ENCODE peak calls at places on chromosome 17, in ten cellular contexts. M is left ventricle myocardium inferior; R is naive thymus-derived CD4-positive, alpha-beta T cell; T is IMR-90; K is A549; Y is heart right ventricle; P is GM23338; Z is left lung; N is heart left ventricle; F is AG09309. I is an unnamed sample.

GRCh38 chr17:73482251-73482661 is 162.0 kb downstream of the SDK2 start:
- DNase-seq in N (no peak), P (no peak), M (no peak), Y (no peak), T (no peak), F (no peak), R (no peak), Z (no peak), K (no peak), I (no peak)

GRCh38 chr17:75764711-75765421 is at the start of gene GALK1:
- DNase-seq in N (peak), Y (peak), R (peak), P (peak), T (peak), Z (peak), F (no peak), M (peak), K (peak), I (no peak)

GRCh38 chr17:5780476-5780875 is 196.2 kb upstream of the NLRP1 start:
- DNase-seq in Y (no peak), R (no peak), Z (no peak), P (no peak), T (peak), M (no peak), F (no peak), N (no peak), K (no peak), I (no peak)

GRCh38 chr17:9677411-9677810 is 32.1 kb downstream of the USP43 start:
- DNase-seq in K (no peak), T (no peak), M (no peak), P (no peak), Y (no peak), F (no peak), N (no peak), Z (no peak), R (no peak), I (no peak)

GRCh38 chr17:17416400-17417360 is 60.1 kb upstream of the MED9 start:
- DNase-seq in T (peak), N (peak), M (peak), Y (peak), F (no peak), K (peak), R (peak), P (no peak), Z (peak), I (no peak)

GRCh38 chr17:83042522-83043158 is 36.8 kb upstream of the METRNL start:
- DNase-seq in F (no peak), T (no peak), N (no peak), Z (no peak), Y (no peak), M (no peak), P (no peak), R (no peak), K (no peak), I (no peak)

GRCh38 chr17:41588126-41588810 is 1.6 kb upstream of the KRT14 start:
- DNase-seq in T (no peak), M (no peak), Y (no peak), Z (no peak), R (no peak), F (no peak), N (no peak), K (no peak), P (no peak), I (no peak)

GRCh38 chr17:68771867-68772515 is 170.8 kb upstream of the FAM20A start:
- DNase-seq in N (no peak), M (no peak), K (peak), Y (peak), P (peak), Z (no peak), F (no peak), T (peak), R (peak), I (no peak)

GRCh38 chr17:81910840-81911276 is 341 bp downstream of the PCYT2 start:
- DNase-seq in Y (no peak), Z (no peak), P (no peak), T (no peak), M (no peak), K (no peak), F (no peak), N (no peak), R (no peak), I (no peak)

GRCh38 chr17:17907469-17907868 is 64.7 kb downstream of the TOM1L2 start:
- DNase-seq in F (no peak), K (no peak), P (no peak), T (no peak), Y (no peak), N (no peak), R (no peak), M (no peak), Z (no peak), I (no peak)

GRCh38 chr17:74202879-74203432 is 522 bp upstream of the RPL38 start:
- DNase-seq in Y (no peak), N (no peak), T (no peak), P (no peak), Z (no peak), K (no peak), M (no peak), R (no peak), F (no peak), I (no peak)

GRCh38 chr17:81228420-81228819 is 5.7 kb upstream of the CEP131 start:
- DNase-seq in M (no peak), Y (no peak), F (no peak), N (peak), P (no peak), T (no peak), K (no peak), R (no peak), Z (no peak), I (no peak)

GRCh38 chr17:30957741-30958140 is 13.1 kb upstream of the RNF135 start:
- DNase-seq in Z (no peak), Y (no peak), N (no peak), F (no peak), M (no peak), P (no peak), T (no peak), K (no peak), R (no peak), I (no peak)

GRCh38 chr17:13425390-13425789 is 176.3 kb downstream of the HS3ST3A1 start:
- DNase-seq in K (no peak), P (no peak), T (no peak), F (no peak), Z (no peak), R (no peak), M (no peak), N (no peak), Y (no peak), I (no peak)

GRCh38 chr17:13419676-13420075 is 182.1 kb downstream of the HS3ST3A1 start:
- DNase-seq in R (no peak), M (no peak), K (no peak), T (no peak), N (no peak), P (no peak), Z (no peak), F (no peak), Y (no peak), I (no peak)

GRCh38 chr17:13418891-13419290 is 182.8 kb downstream of the HS3ST3A1 start:
- DNase-seq in P (no peak), M (no peak), Y (no peak), K (no peak), Z (no peak), R (no peak), F (no peak), N (no peak), T (peak), I (no peak)

GRCh38 chr17:13420294-13421277 is 181.1 kb downstream of the HS3ST3A1 start:
- DNase-seq in K (peak), F (peak), R (no peak), Y (no peak), N (no peak), T (peak), Z (no peak), M (no peak), P (no peak), I (no peak)

GRCh38 chr17:13421581-13421980 is 180.1 kb downstream of the HS3ST3A1 start:
- DNase-seq in T (no peak), F (no peak), R (no peak), K (no peak), Y (no peak), P (no peak), N (no peak), M (no peak), Z (no peak), I (no peak)
- H3K4me3 ChIP-seq in T (no peak), F (no peak), R (no peak), K (no peak), Y (no peak), P (no peak), N (no peak), M (no peak), Z (no peak), I (no peak)

GRCh38 chr17:49762148-49762941 is 1.6 kb downstream of the FAM117A start:
- DNase-seq in Z (no peak), N (no peak), M (no peak), F (no peak), P (no peak), R (no peak), K (no peak), Y (no peak), T (peak), I (no peak)
- H3K4me3 ChIP-seq in Z (peak), N (peak), M (peak), F (no peak), P (peak), R (peak), K (no peak), Y (peak), T (no peak), I (peak)

DNA sequence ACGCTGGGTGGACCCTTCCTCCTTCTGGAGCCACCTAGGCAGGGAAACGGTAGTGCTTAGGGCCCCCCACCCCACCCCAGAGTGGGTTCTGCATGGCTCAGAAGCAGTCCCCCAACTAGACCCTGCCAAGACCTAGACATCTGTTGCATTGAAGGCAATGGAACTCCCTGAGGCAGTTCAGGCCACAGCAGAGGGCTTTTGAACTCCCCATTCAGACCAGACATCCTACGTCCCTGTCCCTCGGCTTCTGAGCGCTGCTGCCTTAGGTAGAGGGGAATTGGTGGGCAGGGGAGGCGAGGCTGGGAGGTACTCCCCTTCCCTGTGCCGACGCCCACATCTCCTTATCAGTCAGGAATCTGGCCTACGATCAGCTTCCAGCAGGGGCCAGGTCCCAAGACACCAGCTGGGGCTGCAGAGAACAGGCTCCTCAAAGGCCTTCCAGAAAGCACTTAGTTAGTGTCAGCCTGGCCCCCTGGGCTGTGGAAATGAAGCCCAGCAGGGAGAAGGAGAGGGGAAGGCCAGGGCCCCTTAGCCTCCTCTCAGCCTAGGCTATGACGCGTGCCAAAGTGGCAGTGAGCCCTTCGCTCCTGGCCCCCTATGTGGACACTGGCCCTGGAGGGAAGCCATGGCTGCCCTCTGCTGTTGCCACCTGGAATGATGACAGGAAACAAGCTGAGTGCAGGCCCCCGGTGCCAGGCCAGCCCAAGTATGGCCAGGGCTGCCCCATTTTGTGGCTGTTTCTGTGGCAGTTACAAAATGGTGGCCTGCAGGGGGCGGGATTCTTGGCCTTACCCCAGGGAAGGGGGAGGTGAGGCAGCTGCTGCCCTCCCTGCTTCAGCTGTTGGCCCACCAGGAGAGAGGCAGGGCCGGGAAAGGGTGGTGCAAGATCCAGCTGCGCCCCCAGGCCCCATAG is 11.1 kb downstream of the TBX4 start:
- DNase-seq in K (no peak), F (no peak), Z (no peak), R (no peak), M (no peak), Y (no peak), T (no peak), P (peak), N (no peak), I (no peak)
- H3K4me3 ChIP-seq in K (no peak), F (no peak), Z (no peak), R (no peak), M (no peak), Y (no peak), T (no peak), P (peak), N (no peak), I (no peak)

DNA sequence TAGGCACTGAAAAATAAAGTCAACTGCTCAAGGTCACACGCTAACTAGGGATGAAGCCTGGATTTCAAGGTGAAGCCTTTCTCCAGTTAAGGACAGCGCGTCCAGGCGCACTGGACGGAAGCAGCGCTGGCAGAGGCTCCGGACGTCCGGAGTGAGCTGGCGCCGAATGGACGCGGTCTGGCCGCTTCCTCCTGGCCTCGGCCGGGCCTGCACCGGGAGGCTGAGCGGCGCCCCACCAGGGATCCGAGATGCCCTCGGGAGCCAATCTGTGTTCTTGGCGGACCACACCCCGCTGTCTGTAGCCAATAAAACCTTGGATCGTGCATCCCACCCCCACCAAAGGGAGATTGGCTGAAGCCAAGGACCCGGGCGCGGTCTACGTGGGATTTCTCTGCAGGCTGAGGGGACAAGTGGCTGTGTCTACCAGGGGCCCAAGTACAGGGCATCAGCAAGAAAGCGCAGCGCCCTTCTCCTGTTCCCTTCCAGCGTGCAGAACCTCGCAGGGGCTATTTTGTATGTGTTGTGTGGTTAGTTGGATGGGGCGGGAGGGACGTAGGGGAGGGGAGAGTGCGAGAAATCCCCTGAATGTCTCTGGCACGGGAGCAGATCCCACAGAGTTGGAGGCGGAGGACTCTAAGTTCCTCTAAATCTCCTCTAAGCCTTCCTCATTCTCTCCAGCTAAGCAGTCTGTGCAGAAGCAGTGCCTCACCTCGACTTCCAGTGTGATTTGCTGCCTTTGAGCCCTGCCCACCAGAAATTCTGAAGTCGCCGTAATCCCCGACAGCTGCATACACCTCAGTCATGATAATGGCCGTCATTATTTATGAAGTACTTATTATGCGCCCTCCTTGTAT is 2.5 kb upstream of the AKAP10 start:
- DNase-seq in Y (peak), F (no peak), P (peak), R (no peak), T (no peak), M (peak), Z (peak), N (peak), K (no peak), I (no peak)
- H3K4me3 ChIP-seq in Y (no peak), F (no peak), P (no peak), R (no peak), T (no peak), M (peak), Z (no peak), N (peak), K (no peak), I (peak)

GRCh38 chr17:35541434-35541833 is 4.0 kb upstream of the SLFN12L start:
- DNase-seq in N (no peak), R (no peak), F (no peak), P (no peak), M (no peak), Y (no peak), K (no peak), T (no peak), Z (no peak), I (no peak)
- H3K4me3 ChIP-seq in N (peak), R (peak), F (no peak), P (no peak), M (peak), Y (peak), K (no peak), T (no peak), Z (peak), I (peak)

GRCh38 chr17:39606434-39607056 is 1.2 kb downstream of the NEUROD2 start:
- DNase-seq in Z (no peak), Y (no peak), R (no peak), P (peak), N (no peak), T (no peak), K (peak), M (no peak), F (no peak), I (no peak)
- H3K4me3 ChIP-seq in Z (no peak), Y (peak), R (no peak), P (peak), N (peak), T (no peak), K (peak), M (peak), F (no peak), I (peak)

GRCh38 chr17:38898291-38898679 is 27.1 kb upstream of the LASP1NB start:
- DNase-seq in Z (no peak), F (no peak), M (no peak), N (no peak), T (no peak), R (peak), K (no peak), Y (no peak), P (no peak), I (no peak)
- H3K4me3 ChIP-seq in Z (no peak), F (no peak), M (peak), N (no peak), T (no peak), R (peak), K (no peak), Y (no peak), P (no peak), I (no peak)

GRCh38 chr17:46759141-46759540 is 59.4 kb downstream of the WNT3 start:
- DNase-seq in N (no peak), T (no peak), Y (no peak), F (no peak), K (no peak), Z (no peak), P (no peak), R (no peak), M (no peak), I (no peak)
- H3K4me3 ChIP-seq in N (no peak), T (no peak), Y (no peak), F (no peak), K (no peak), Z (no peak), P (no peak), R (no peak), M (no peak), I (no peak)

GRCh38 chr17:43212641-43213490 is 1.2 kb downstream of the TMEM106A start:
- DNase-seq in T (no peak), F (no peak), Y (no peak), N (no peak), Z (no peak), M (no peak), P (no peak), R (peak), K (no peak), I (no peak)

GRCh38 chr17:43213545-43213944 is 1.9 kb downstream of the TMEM106A start:
- DNase-seq in R (no peak), P (no peak), F (no peak), Z (no peak), Y (no peak), K (no peak), T (no peak), N (no peak), M (no peak), I (no peak)

GRCh38 chr17:43211480-43212402 is at the start of gene TMEM106A:
- DNase-seq in F (peak), R (peak), K (peak), T (peak), N (peak), P (peak), Z (peak), Y (peak), M (peak), I (peak)

GRCh38 chr17:43211123-43211479 is 574 bp upstream of the TMEM106A start:
- DNase-seq in N (no peak), Z (no peak), K (no peak), F (no peak), Y (no peak), T (no peak), P (no peak), M (no peak), R (no peak), I (no peak)

GRCh38 chr17:43210576-43210975 is 1.1 kb upstream of the TMEM106A start:
- DNase-seq in P (no peak), R (no peak), Y (no peak), M (no peak), K (no peak), F (no peak), N (no peak), T (no peak), Z (no peak), I (no peak)
- H3K4me3 ChIP-seq in P (no peak), R (peak), Y (no peak), M (no peak), K (peak), F (no peak), N (no peak), T (no peak), Z (peak), I (no peak)